ENCODE peak calls at places on chromosomes 3 and 15, in seven cellular contexts. One of them, this sample, is unnamed.

GRCh38 chr15:36407647-36408046 is 171.8 kb upstream of the CDIN1 start:
- DNase-seq in left ventricle myocardium inferior: no peak
- DNase-seq in foreskin fibroblast: peak
- DNase-seq in cardiac fibroblast: peak
- DNase-seq in lower leg skin: no peak
- DNase-seq in pancreas: no peak
- DNase-seq in activated B cell treated with CpG ODN at 0.5 μM for 24 hours: no peak
- DNase-seq in this sample: no peak

GRCh38 chr15:84982301-84982920 is 755 bp downstream of the PDE8A start:
- DNase-seq in left ventricle myocardium inferior: peak
- DNase-seq in lower leg skin: peak
- DNase-seq in activated B cell treated with CpG ODN at 0.5 μM for 24 hours: peak
- DNase-seq in foreskin fibroblast: peak
- DNase-seq in cardiac fibroblast: peak
- DNase-seq in pancreas: peak
- DNase-seq in this sample: no peak

GRCh38 chr3:188788621-188789081 is 383.1 kb upstream of the TPRG1 start:
- DNase-seq in left ventricle myocardium inferior: no peak
- DNase-seq in cardiac fibroblast: peak
- DNase-seq in lower leg skin: no peak
- DNase-seq in activated B cell treated with CpG ODN at 0.5 μM for 24 hours: no peak
- DNase-seq in pancreas: no peak
- DNase-seq in foreskin fibroblast: peak
- DNase-seq in this sample: no peak

GRCh38 chr15:36152961-36153360 is 426.5 kb upstream of the CDIN1 start:
- DNase-seq in lower leg skin: no peak
- DNase-seq in pancreas: no peak
- DNase-seq in foreskin fibroblast: no peak
- DNase-seq in cardiac fibroblast: no peak
- DNase-seq in left ventricle myocardium inferior: no peak
- DNase-seq in activated B cell treated with CpG ODN at 0.5 μM for 24 hours: no peak
- DNase-seq in this sample: no peak

GRCh38 chr15:63135804-63136203 is 14.1 kb downstream of the LACTB start:
- DNase-seq in left ventricle myocardium inferior: no peak
- DNase-seq in pancreas: no peak
- DNase-seq in cardiac fibroblast: peak
- DNase-seq in activated B cell treated with CpG ODN at 0.5 μM for 24 hours: no peak
- DNase-seq in lower leg skin: no peak
- DNase-seq in foreskin fibroblast: peak
- DNase-seq in this sample: no peak

GRCh38 chr3:27712136-27713065 is 9.7 kb downstream of the EOMES start:
- DNase-seq in pancreas: peak
- DNase-seq in lower leg skin: peak
- DNase-seq in foreskin fibroblast: peak
- DNase-seq in activated B cell treated with CpG ODN at 0.5 μM for 24 hours: peak
- DNase-seq in left ventricle myocardium inferior: peak
- DNase-seq in cardiac fibroblast: peak
- DNase-seq in this sample: no peak

GRCh38 chr3:14265246-14265962 is 86.8 kb downstream of the LSM3 start:
- DNase-seq in activated B cell treated with CpG ODN at 0.5 μM for 24 hours: no peak
- DNase-seq in foreskin fibroblast: peak
- DNase-seq in lower leg skin: no peak
- DNase-seq in left ventricle myocardium inferior: no peak
- DNase-seq in pancreas: no peak
- DNase-seq in cardiac fibroblast: peak
- DNase-seq in this sample: no peak

GRCh38 chr3:52442409-52443267 is 2.3 kb downstream of the SEMA3G start:
- DNase-seq in left ventricle myocardium inferior: no peak
- DNase-seq in activated B cell treated with CpG ODN at 0.5 μM for 24 hours: no peak
- DNase-seq in pancreas: no peak
- DNase-seq in cardiac fibroblast: no peak
- DNase-seq in lower leg skin: no peak
- DNase-seq in foreskin fibroblast: no peak
- DNase-seq in this sample: no peak

GRCh38 chr3:169347597-169347996 is 315.9 kb downstream of the MECOM start:
- DNase-seq in cardiac fibroblast: no peak
- DNase-seq in left ventricle myocardium inferior: no peak
- DNase-seq in lower leg skin: no peak
- DNase-seq in foreskin fibroblast: no peak
- DNase-seq in pancreas: no peak
- DNase-seq in activated B cell treated with CpG ODN at 0.5 μM for 24 hours: no peak
- DNase-seq in this sample: no peak

GRCh38 chr15:56931674-56932507 is 13.4 kb downstream of the TCF12 start:
- DNase-seq in foreskin fibroblast: no peak
- DNase-seq in left ventricle myocardium inferior: no peak
- DNase-seq in activated B cell treated with CpG ODN at 0.5 μM for 24 hours: no peak
- DNase-seq in cardiac fibroblast: no peak
- DNase-seq in pancreas: no peak
- DNase-seq in lower leg skin: no peak
- DNase-seq in this sample: no peak

GRCh38 chr3:34396288-34396687 is 597.9 kb downstream of the PDCD6IP start:
- DNase-seq in left ventricle myocardium inferior: no peak
- DNase-seq in pancreas: no peak
- DNase-seq in lower leg skin: no peak
- DNase-seq in foreskin fibroblast: no peak
- DNase-seq in cardiac fibroblast: no peak
- DNase-seq in activated B cell treated with CpG ODN at 0.5 μM for 24 hours: no peak
- DNase-seq in this sample: no peak

GRCh38 chr15:42735382-42736165 is 1.4 kb downstream of the CDAN1 start:
- DNase-seq in activated B cell treated with CpG ODN at 0.5 μM for 24 hours: no peak
- DNase-seq in lower leg skin: no peak
- DNase-seq in foreskin fibroblast: no peak
- DNase-seq in cardiac fibroblast: no peak
- DNase-seq in left ventricle myocardium inferior: no peak
- DNase-seq in pancreas: no peak
- DNase-seq in this sample: peak

GRCh38 chr3:161316006-161316689 is 55.2 kb downstream of the SPTSSB start:
- DNase-seq in activated B cell treated with CpG ODN at 0.5 μM for 24 hours: no peak
- DNase-seq in cardiac fibroblast: peak
- DNase-seq in foreskin fibroblast: peak
- DNase-seq in lower leg skin: peak
- DNase-seq in pancreas: no peak
- DNase-seq in left ventricle myocardium inferior: no peak
- DNase-seq in this sample: no peak

GRCh38 chr3:144437989-144438388 is 466.4 kb downstream of the DIPK2A start:
- DNase-seq in foreskin fibroblast: no peak
- DNase-seq in lower leg skin: no peak
- DNase-seq in activated B cell treated with CpG ODN at 0.5 μM for 24 hours: no peak
- DNase-seq in left ventricle myocardium inferior: no peak
- DNase-seq in pancreas: no peak
- DNase-seq in cardiac fibroblast: no peak
- DNase-seq in this sample: no peak

GRCh38 chr3:186477876-186478275 is 66.3 kb downstream of the CRYGS start:
- DNase-seq in cardiac fibroblast: no peak
- DNase-seq in foreskin fibroblast: no peak
- DNase-seq in pancreas: no peak
- DNase-seq in activated B cell treated with CpG ODN at 0.5 μM for 24 hours: no peak
- DNase-seq in lower leg skin: no peak
- DNase-seq in left ventricle myocardium inferior: no peak
- DNase-seq in this sample: peak

GRCh38 chr15:48811325-48811938 is 563 bp upstream of the CEP152 start:
- DNase-seq in foreskin fibroblast: no peak
- DNase-seq in cardiac fibroblast: no peak
- DNase-seq in lower leg skin: no peak
- DNase-seq in pancreas: no peak
- DNase-seq in left ventricle myocardium inferior: no peak
- DNase-seq in activated B cell treated with CpG ODN at 0.5 μM for 24 hours: no peak
- DNase-seq in this sample: no peak

GRCh38 chr15:39730552-39730951 is 52.1 kb downstream of the FSIP1 start:
- DNase-seq in lower leg skin: no peak
- DNase-seq in activated B cell treated with CpG ODN at 0.5 μM for 24 hours: no peak
- DNase-seq in cardiac fibroblast: no peak
- DNase-seq in left ventricle myocardium inferior: no peak
- DNase-seq in foreskin fibroblast: no peak
- DNase-seq in pancreas: no peak
- DNase-seq in this sample: no peak

GRCh38 chr3:65004316-65004715 is 316.5 kb upstream of the ADAMTS9 start:
- DNase-seq in left ventricle myocardium inferior: no peak
- DNase-seq in foreskin fibroblast: no peak
- DNase-seq in cardiac fibroblast: no peak
- DNase-seq in lower leg skin: no peak
- DNase-seq in activated B cell treated with CpG ODN at 0.5 μM for 24 hours: no peak
- DNase-seq in pancreas: no peak
- DNase-seq in this sample: no peak

GRCh38 chr15:70478251-70478990 is 284.9 kb downstream of the UACA start:
- DNase-seq in foreskin fibroblast: no peak
- DNase-seq in cardiac fibroblast: no peak
- DNase-seq in pancreas: no peak
- DNase-seq in activated B cell treated with CpG ODN at 0.5 μM for 24 hours: no peak
- DNase-seq in lower leg skin: peak
- DNase-seq in left ventricle myocardium inferior: peak
- DNase-seq in this sample: no peak

GRCh38 chr15:40257656-40258450 is 19.0 kb downstream of the PAK6 start:
- DNase-seq in cardiac fibroblast: no peak
- DNase-seq in left ventricle myocardium inferior: no peak
- DNase-seq in activated B cell treated with CpG ODN at 0.5 μM for 24 hours: no peak
- DNase-seq in lower leg skin: no peak
- DNase-seq in foreskin fibroblast: no peak
- DNase-seq in pancreas: no peak
- DNase-seq in this sample: no peak

GRCh38 chr15:85142324-85142723 is 160.7 kb downstream of the PDE8A start:
- DNase-seq in left ventricle myocardium inferior: no peak
- DNase-seq in cardiac fibroblast: peak
- DNase-seq in activated B cell treated with CpG ODN at 0.5 μM for 24 hours: no peak
- DNase-seq in foreskin fibroblast: peak
- DNase-seq in lower leg skin: no peak
- DNase-seq in pancreas: no peak
- DNase-seq in this sample: no peak

GRCh38 chr3:89434621-89435380 is 327.4 kb downstream of the EPHA3 start:
- DNase-seq in foreskin fibroblast: no peak
- DNase-seq in cardiac fibroblast: no peak
- DNase-seq in left ventricle myocardium inferior: no peak
- DNase-seq in lower leg skin: no peak
- DNase-seq in activated B cell treated with CpG ODN at 0.5 μM for 24 hours: no peak
- DNase-seq in pancreas: no peak
- DNase-seq in this sample: no peak

GRCh38 chr3:9727041-9727595 is 4.4 kb upstream of the BRPF1 start:
- DNase-seq in activated B cell treated with CpG ODN at 0.5 μM for 24 hours: peak
- DNase-seq in left ventricle myocardium inferior: no peak
- DNase-seq in lower leg skin: no peak
- DNase-seq in pancreas: no peak
- DNase-seq in cardiac fibroblast: peak
- DNase-seq in foreskin fibroblast: peak
- DNase-seq in this sample: no peak

GRCh38 chr15:99014803-99015676 is 7.4 kb upstream of the PGPEP1L start:
- DNase-seq in left ventricle myocardium inferior: peak
- DNase-seq in foreskin fibroblast: peak
- DNase-seq in lower leg skin: peak
- DNase-seq in activated B cell treated with CpG ODN at 0.5 μM for 24 hours: no peak
- DNase-seq in pancreas: peak
- DNase-seq in cardiac fibroblast: peak
- DNase-seq in this sample: peak

DNA sequence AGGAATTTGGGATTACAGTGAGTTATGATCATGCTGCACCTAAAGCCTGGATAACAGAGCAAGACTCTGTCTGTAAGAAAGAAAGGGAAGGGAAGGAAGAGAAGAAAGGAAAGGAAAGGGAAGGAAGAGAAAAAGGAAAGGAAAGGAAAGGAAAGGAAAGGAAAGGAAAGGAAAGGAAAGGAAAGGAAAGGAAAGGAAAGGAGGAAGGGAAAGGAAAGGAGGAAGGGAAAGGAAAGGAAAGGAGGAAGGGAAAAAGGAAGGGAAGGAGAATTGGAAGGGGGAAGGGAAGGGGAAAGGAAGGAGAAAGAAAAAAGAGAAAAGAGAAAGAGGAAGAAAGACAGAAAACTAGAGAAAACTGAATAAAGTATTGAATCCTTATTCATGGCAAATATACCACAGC is 359.8 kb downstream of the ULK4 start:
- DNase-seq in pancreas: no peak
- DNase-seq in cardiac fibroblast: no peak
- DNase-seq in activated B cell treated with CpG ODN at 0.5 μM for 24 hours: no peak
- DNase-seq in lower leg skin: no peak
- DNase-seq in left ventricle myocardium inferior: no peak
- DNase-seq in foreskin fibroblast: no peak
- DNase-seq in this sample: no peak
- TF ChIP-seq CTCF in pancreas: no peak
- TF ChIP-seq CTCF in cardiac fibroblast: no peak
- TF ChIP-seq CTCF in activated B cell treated with CpG ODN at 0.5 μM for 24 hours: no peak
- TF ChIP-seq CTCF in lower leg skin: no peak
- TF ChIP-seq CTCF in left ventricle myocardium inferior: no peak
- TF ChIP-seq CTCF in foreskin fibroblast: no peak
- TF ChIP-seq CTCF in this sample: no peak

GRCh38 chr3:42183991-42184621 is 81.9 kb downstream of the CCK start:
- DNase-seq in pancreas: no peak
- DNase-seq in lower leg skin: no peak
- DNase-seq in left ventricle myocardium inferior: no peak
- DNase-seq in cardiac fibroblast: no peak
- DNase-seq in foreskin fibroblast: no peak
- DNase-seq in activated B cell treated with CpG ODN at 0.5 μM for 24 hours: no peak
- DNase-seq in this sample: no peak
- TF ChIP-seq CTCF in pancreas: no peak
- TF ChIP-seq CTCF in lower leg skin: no peak
- TF ChIP-seq CTCF in left ventricle myocardium inferior: no peak
- TF ChIP-seq CTCF in cardiac fibroblast: no peak
- TF ChIP-seq CTCF in foreskin fibroblast: no peak
- TF ChIP-seq CTCF in activated B cell treated with CpG ODN at 0.5 μM for 24 hours: no peak
- TF ChIP-seq CTCF in this sample: peak

GRCh38 chr3:76044601-76045600 is 259.6 kb upstream of the ZNF717 start:
- DNase-seq in activated B cell treated with CpG ODN at 0.5 μM for 24 hours: no peak
- DNase-seq in lower leg skin: no peak
- DNase-seq in foreskin fibroblast: peak
- DNase-seq in cardiac fibroblast: peak
- DNase-seq in left ventricle myocardium inferior: no peak
- DNase-seq in pancreas: peak
- DNase-seq in this sample: no peak
- TF ChIP-seq CTCF in activated B cell treated with CpG ODN at 0.5 μM for 24 hours: no peak
- TF ChIP-seq CTCF in lower leg skin: no peak
- TF ChIP-seq CTCF in foreskin fibroblast: peak
- TF ChIP-seq CTCF in cardiac fibroblast: peak
- TF ChIP-seq CTCF in left ventricle myocardium inferior: peak
- TF ChIP-seq CTCF in pancreas: no peak
- TF ChIP-seq CTCF in this sample: peak

DNA sequence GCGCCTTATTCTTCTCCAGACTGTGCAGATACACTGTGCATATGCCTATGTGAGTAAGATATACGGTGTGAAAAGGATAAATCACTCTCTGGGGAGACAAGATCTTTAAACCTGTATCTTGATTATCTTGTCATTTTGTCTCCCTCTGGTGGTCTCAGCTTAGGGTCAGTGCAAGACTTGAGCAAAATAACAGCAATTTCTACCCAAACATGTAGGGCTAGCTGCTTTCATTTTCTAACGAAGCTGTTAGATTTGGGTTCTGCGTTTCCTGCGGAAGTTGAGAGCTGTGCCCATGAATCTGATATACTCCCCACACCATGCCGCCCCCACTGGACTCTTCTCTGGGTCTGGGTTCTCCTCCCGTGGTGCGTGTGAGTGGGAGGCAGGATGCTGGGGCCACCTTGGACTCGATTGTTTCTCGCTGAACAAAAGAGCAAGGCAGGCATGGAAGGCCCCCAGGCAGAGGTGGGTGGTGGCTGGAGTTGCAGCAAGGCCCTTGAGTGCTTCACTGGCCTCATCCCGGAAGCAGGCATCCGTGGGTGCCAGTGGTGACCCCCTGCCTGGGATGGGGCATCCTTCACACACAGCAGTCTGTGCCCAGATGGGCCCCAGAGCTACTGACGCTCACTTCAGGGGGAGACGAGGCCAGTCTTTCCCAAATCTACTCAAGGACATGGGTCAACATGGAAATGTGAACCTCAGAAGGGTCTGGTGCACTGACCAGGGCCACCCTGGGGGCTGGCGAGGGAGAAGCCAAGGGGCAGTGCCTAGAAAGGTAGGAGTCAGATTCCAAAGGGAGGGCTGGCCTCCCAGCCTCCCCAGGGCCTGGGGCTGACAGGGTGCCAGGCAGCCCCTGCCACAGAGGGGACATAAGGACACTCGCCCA is 179.6 kb downstream of the NSMCE3 start:
- DNase-seq in foreskin fibroblast: peak
- DNase-seq in pancreas: no peak
- DNase-seq in left ventricle myocardium inferior: no peak
- DNase-seq in activated B cell treated with CpG ODN at 0.5 μM for 24 hours: no peak
- DNase-seq in lower leg skin: no peak
- DNase-seq in cardiac fibroblast: peak
- DNase-seq in this sample: no peak
- TF ChIP-seq CTCF in foreskin fibroblast: peak
- TF ChIP-seq CTCF in pancreas: no peak
- TF ChIP-seq CTCF in left ventricle myocardium inferior: no peak
- TF ChIP-seq CTCF in activated B cell treated with CpG ODN at 0.5 μM for 24 hours: no peak
- TF ChIP-seq CTCF in lower leg skin: no peak
- TF ChIP-seq CTCF in cardiac fibroblast: peak
- TF ChIP-seq CTCF in this sample: peak